ENCODE peak calls at places on chromosome 10, in ten cellular contexts. Z is LoVo; D is substantia nigra; T is B cell; P is WTC11; H is A549; M is cardiac septum; I is CD8-positive, alpha-beta memory T cell; U is central memory CD8-positive, alpha-beta T cell; O is anterior cingulate cortex. R is an unnamed sample.

GRCh38 chr10:103493362-103493871 is at the start of gene NEURL1:
- DNase-seq in O (peak), P (peak), T (peak), I (no peak), D (no peak), U (no peak), H (no peak), Z (no peak), M (no peak), R (no peak)

GRCh38 chr10:96758423-96758822 is 38.1 kb upstream of the PIK3AP1 start:
- DNase-seq in D (peak), O (no peak), I (no peak), P (no peak), T (peak), H (no peak), Z (no peak), M (no peak), U (no peak), R (no peak)

GRCh38 chr10:132551093-132551807 is 13.7 kb downstream of the INPP5A start:
- DNase-seq in U (no peak), T (peak), I (peak), Z (no peak), P (no peak), H (no peak), O (no peak), M (no peak), D (no peak), R (no peak)

GRCh38 chr10:78581133-78581694 is 487.6 kb upstream of the ZMIZ1 start:
- DNase-seq in U (no peak), Z (no peak), P (no peak), H (no peak), O (no peak), I (no peak), T (no peak), D (no peak), M (no peak), R (no peak)

GRCh38 chr10:112053895-112054294 is 129.7 kb downstream of the GPAM start:
- DNase-seq in U (no peak), D (no peak), P (no peak), I (no peak), H (no peak), O (no peak), T (no peak), Z (no peak), M (no peak), R (no peak)

GRCh38 chr10:10774416-10774815 is 243.3 kb upstream of the CELF2 start:
- DNase-seq in H (no peak), T (no peak), M (no peak), I (no peak), P (no peak), O (no peak), U (no peak), D (no peak), Z (no peak), R (no peak)

GRCh38 chr10:44860811-44861751 is 50.1 kb upstream of the TMEM72 start:
- DNase-seq in U (no peak), I (no peak), T (no peak), P (no peak), H (peak), Z (peak), D (no peak), O (no peak), M (no peak), R (peak)

GRCh38 chr10:127968027-127968441 is 61.1 kb downstream of the PTPRE start:
- DNase-seq in O (no peak), D (no peak), M (no peak), P (no peak), T (no peak), Z (no peak), I (no peak), H (no peak), U (no peak), R (peak)

GRCh38 chr10:58177362-58177947 is 90.2 kb downstream of the IPMK start:
- DNase-seq in D (no peak), H (peak), O (no peak), Z (peak), P (no peak), M (no peak), U (no peak), T (peak), I (peak), R (peak)

GRCh38 chr10:26550774-26551526 is 112.8 kb downstream of the APBB1IP start:
- DNase-seq in H (peak), M (no peak), O (no peak), P (peak), Z (no peak), D (no peak), U (no peak), I (no peak), T (no peak), R (no peak)